ENCODE peak calls at places on chromosomes 12 and 14, in seven cellular contexts. One of them, this sample, is unnamed.

GRCh38 chr12:88753707-88754106 is 173.4 kb upstream of the KITLG start:
- DNase-seq in stimulated activated CD4-positive, alpha-beta T cell treated with anti-CD3 and anti-CD28 coated beads, Interleukin-12 subunit alpha, Interleukin-12 subunit beta, amount 100 ng/mL, for 24 hours: no peak
- DNase-seq in GM10248: no peak
- DNase-seq in COLO829: no peak
- DNase-seq in Karpas-422: no peak
- DNase-seq in CD8-positive, alpha-beta memory T cell: no peak
- DNase-seq in fibroblast of lung: no peak
- DNase-seq in this sample: no peak

GRCh38 chr14:73884438-73885190 is 2.0 kb upstream of the ZNF410 start:
- DNase-seq in stimulated activated CD4-positive, alpha-beta T cell treated with anti-CD3 and anti-CD28 coated beads, Interleukin-12 subunit alpha, Interleukin-12 subunit beta, amount 100 ng/mL, for 24 hours: no peak
- DNase-seq in GM10248: no peak
- DNase-seq in COLO829: no peak
- DNase-seq in Karpas-422: peak
- DNase-seq in CD8-positive, alpha-beta memory T cell: no peak
- DNase-seq in fibroblast of lung: no peak
- DNase-seq in this sample: no peak

GRCh38 chr12:113823816-113824215 is 142.3 kb downstream of the RBM19 start:
- DNase-seq in stimulated activated CD4-positive, alpha-beta T cell treated with anti-CD3 and anti-CD28 coated beads, Interleukin-12 subunit alpha, Interleukin-12 subunit beta, amount 100 ng/mL, for 24 hours: no peak
- DNase-seq in GM10248: no peak
- DNase-seq in COLO829: no peak
- DNase-seq in Karpas-422: no peak
- DNase-seq in CD8-positive, alpha-beta memory T cell: no peak
- DNase-seq in fibroblast of lung: no peak
- DNase-seq in this sample: no peak

GRCh38 chr14:100407376-100408102 is 84.4 kb downstream of the SLC25A47 start:
- DNase-seq in stimulated activated CD4-positive, alpha-beta T cell treated with anti-CD3 and anti-CD28 coated beads, Interleukin-12 subunit alpha, Interleukin-12 subunit beta, amount 100 ng/mL, for 24 hours: no peak
- DNase-seq in GM10248: no peak
- DNase-seq in COLO829: no peak
- DNase-seq in Karpas-422: no peak
- DNase-seq in CD8-positive, alpha-beta memory T cell: no peak
- DNase-seq in fibroblast of lung: no peak
- DNase-seq in this sample: no peak

GRCh38 chr12:132986885-132987225 is 688 bp downstream of the ZNF26 start:
- DNase-seq in stimulated activated CD4-positive, alpha-beta T cell treated with anti-CD3 and anti-CD28 coated beads, Interleukin-12 subunit alpha, Interleukin-12 subunit beta, amount 100 ng/mL, for 24 hours: no peak
- DNase-seq in GM10248: no peak
- DNase-seq in COLO829: no peak
- DNase-seq in Karpas-422: no peak
- DNase-seq in CD8-positive, alpha-beta memory T cell: no peak
- DNase-seq in fibroblast of lung: peak
- DNase-seq in this sample: peak

GRCh38 chr14:76958975-76959710 is 69.4 kb downstream of the IRF2BPL start:
- DNase-seq in stimulated activated CD4-positive, alpha-beta T cell treated with anti-CD3 and anti-CD28 coated beads, Interleukin-12 subunit alpha, Interleukin-12 subunit beta, amount 100 ng/mL, for 24 hours: no peak
- DNase-seq in GM10248: peak
- DNase-seq in COLO829: no peak
- DNase-seq in Karpas-422: no peak
- DNase-seq in CD8-positive, alpha-beta memory T cell: no peak
- DNase-seq in fibroblast of lung: peak
- DNase-seq in this sample: no peak

GRCh38 chr12:107349008-107349747 is 255.8 kb upstream of the CRY1 start:
- DNase-seq in stimulated activated CD4-positive, alpha-beta T cell treated with anti-CD3 and anti-CD28 coated beads, Interleukin-12 subunit alpha, Interleukin-12 subunit beta, amount 100 ng/mL, for 24 hours: no peak
- DNase-seq in GM10248: no peak
- DNase-seq in COLO829: peak
- DNase-seq in Karpas-422: no peak
- DNase-seq in CD8-positive, alpha-beta memory T cell: no peak
- DNase-seq in fibroblast of lung: peak
- DNase-seq in this sample: peak

GRCh38 chr14:71525663-71526246 is 406.5 kb upstream of the RGS6 start:
- DNase-seq in stimulated activated CD4-positive, alpha-beta T cell treated with anti-CD3 and anti-CD28 coated beads, Interleukin-12 subunit alpha, Interleukin-12 subunit beta, amount 100 ng/mL, for 24 hours: no peak
- DNase-seq in GM10248: no peak
- DNase-seq in COLO829: no peak
- DNase-seq in Karpas-422: no peak
- DNase-seq in CD8-positive, alpha-beta memory T cell: no peak
- DNase-seq in fibroblast of lung: no peak
- DNase-seq in this sample: no peak

GRCh38 chr12:98532687-98533304 is 17.4 kb downstream of the TMPO start:
- DNase-seq in stimulated activated CD4-positive, alpha-beta T cell treated with anti-CD3 and anti-CD28 coated beads, Interleukin-12 subunit alpha, Interleukin-12 subunit beta, amount 100 ng/mL, for 24 hours: no peak
- DNase-seq in GM10248: no peak
- DNase-seq in COLO829: peak
- DNase-seq in Karpas-422: peak
- DNase-seq in CD8-positive, alpha-beta memory T cell: no peak
- DNase-seq in fibroblast of lung: peak
- DNase-seq in this sample: no peak

GRCh38 chr12:121796855-121797751 is 3.6 kb upstream of the RHOF start:
- DNase-seq in stimulated activated CD4-positive, alpha-beta T cell treated with anti-CD3 and anti-CD28 coated beads, Interleukin-12 subunit alpha, Interleukin-12 subunit beta, amount 100 ng/mL, for 24 hours: no peak
- DNase-seq in GM10248: no peak
- DNase-seq in COLO829: peak
- DNase-seq in Karpas-422: no peak
- DNase-seq in CD8-positive, alpha-beta memory T cell: no peak
- DNase-seq in fibroblast of lung: peak
- DNase-seq in this sample: no peak

GRCh38 chr12:43332977-43333649 is 218.9 kb downstream of the ADAMTS20 start:
- DNase-seq in stimulated activated CD4-positive, alpha-beta T cell treated with anti-CD3 and anti-CD28 coated beads, Interleukin-12 subunit alpha, Interleukin-12 subunit beta, amount 100 ng/mL, for 24 hours: no peak
- DNase-seq in GM10248: no peak
- DNase-seq in COLO829: peak
- DNase-seq in Karpas-422: no peak
- DNase-seq in CD8-positive, alpha-beta memory T cell: no peak
- DNase-seq in fibroblast of lung: peak
- DNase-seq in this sample: no peak

GRCh38 chr14:23789696-23790095 is 153.5 kb downstream of the DHRS2 start:
- DNase-seq in stimulated activated CD4-positive, alpha-beta T cell treated with anti-CD3 and anti-CD28 coated beads, Interleukin-12 subunit alpha, Interleukin-12 subunit beta, amount 100 ng/mL, for 24 hours: no peak
- DNase-seq in GM10248: no peak
- DNase-seq in COLO829: no peak
- DNase-seq in Karpas-422: no peak
- DNase-seq in CD8-positive, alpha-beta memory T cell: no peak
- DNase-seq in fibroblast of lung: no peak
- DNase-seq in this sample: no peak

This sample was measured in GM04503.